ENCODE peak calls at places on chromosomes 2 and 18, in seven cellular contexts. T, C, Y, N, W, E and I are unnamed samples.

GRCh38 chr2:29272311-29272710 is 157.1 kb downstream of the CLIP4 start:
- DNase-seq in W (no peak), E (no peak), T (no peak), C (no peak), Y (no peak), N (no peak), I (no peak)

GRCh38 chr2:201696151-201696659 is 2.2 kb downstream of the MPP4 start:
- DNase-seq in C (no peak), T (no peak), N (no peak), W (no peak), Y (peak), E (peak), I (no peak)

GRCh38 chr2:182321096-182321495 is 105.7 kb downstream of the PDE1A start:
- DNase-seq in Y (no peak), N (no peak), T (no peak), E (no peak), W (no peak), C (no peak), I (no peak)

GRCh38 chr2:235612551-235612950 is 118.7 kb downstream of the AGAP1 start:
- DNase-seq in W (no peak), Y (no peak), E (no peak), C (no peak), T (no peak), N (no peak), I (no peak)

GRCh38 chr2:202122167-202122540 is 49.1 kb downstream of the KIAA2012 start:
- DNase-seq in E (no peak), T (no peak), W (no peak), Y (no peak), N (no peak), C (no peak), I (no peak)

GRCh38 chr2:70851704-70852103 is 16.1 kb upstream of the CD207 start:
- DNase-seq in Y (no peak), C (no peak), E (no peak), W (no peak), N (no peak), T (no peak), I (no peak)

GRCh38 chr2:208249241-208249640 is 5.6 kb downstream of the IDH1 start:
- DNase-seq in Y (no peak), T (no peak), W (no peak), C (no peak), N (no peak), E (no peak), I (no peak)

GRCh38 chr2:25378731-25379490 is 37.2 kb upstream of the DNMT3A start:
- DNase-seq in C (no peak), N (no peak), Y (no peak), T (peak), W (no peak), E (no peak), I (no peak)

GRCh38 chr18:3919396-3920061 is 469.6 kb downstream of the TGIF1 start:
- DNase-seq in W (no peak), T (no peak), Y (no peak), E (no peak), C (no peak), N (no peak), I (no peak)